ENCODE peak calls at places on chromosome 21, in five cellular contexts. X is Karpas-422; U is cardiac septum; O is activated naive CD4-positive, alpha-beta T cell; H is A549. M is an unnamed sample.

GRCh38 chr21:34874689-34875513 is 174.2 kb downstream of the RUNX1 start:
- DNase-seq in X (peak; percentile 66), U (no peak), O (no peak), H (no peak), M (no peak)

GRCh38 chr21:25717491-25718139 is 17.1 kb downstream of the ATP5PF start:
- DNase-seq in H (peak; percentile 1), X (no peak), U (no peak), O (no peak), M (peak; percentile 24)

GRCh38 chr21:37455504-37455911 is 88.9 kb downstream of the DYRK1A start:
- DNase-seq in H (peak; percentile 28), U (no peak), X (no peak), O (no peak), M (no peak)

GRCh38 chr21:39705849-39706248 is 39.1 kb upstream of the IGSF5 start:
- DNase-seq in X (no peak), U (no peak), H (no peak), O (no peak), M (no peak)

GRCh38 chr21:38804617-38805281 is 980 bp upstream of the ETS2 start:
- DNase-seq in O (no peak), X (peak; percentile 47), H (peak; percentile 69), U (peak; percentile 92), M (peak; percentile 61)

GRCh38 chr21:35179990-35180557 is 131.0 kb upstream of the RUNX1 start:
- DNase-seq in H (no peak), O (no peak), U (no peak), X (no peak), M (no peak)

GRCh38 chr21:22993144-22993543 is 1994.9 kb downstream of the NCAM2 start:
- DNase-seq in U (no peak), X (no peak), O (no peak), H (no peak), M (peak; percentile 31)

GRCh38 chr21:38751379-38752050 is 54.2 kb upstream of the ETS2 start:
- DNase-seq in X (no peak), H (no peak), U (peak; percentile 86), O (no peak), M (peak; percentile 95)

GRCh38 chr21:28927122-28927521 is 65.6 kb downstream of the LTN1 start:
- DNase-seq in X (no peak), O (no peak), H (no peak), U (no peak), M (no peak)

GRCh38 chr21:44653656-44654575 is 543 bp downstream of the KRTAP12-4 start:
- DNase-seq in X (no peak), U (no peak), O (peak; percentile 33), H (no peak), M (no peak)

GRCh38 chr21:45538381-45539045 is 3.7 kb downstream of the SLC19A1 start:
- DNase-seq in O (no peak), U (peak; percentile 49), H (no peak), X (no peak), M (no peak)

GRCh38 chr21:28334407-28334806 is 658.3 kb downstream of the LTN1 start:
- DNase-seq in H (no peak), O (no peak), U (no peak), X (peak; percentile 80), M (no peak)

GRCh38 chr21:32717851-32718316 is 9.9 kb downstream of the SYNJ1 start:
- DNase-seq in U (no peak), H (no peak), O (no peak), X (peak; percentile 6), M (peak; percentile 8)

GRCh38 chr21:31218830-31219608 is 125.0 kb downstream of the TIAM1 start:
- DNase-seq in U (no peak), H (no peak), X (no peak), O (no peak), M (peak; percentile 47)

M was measured in cardiac muscle cell.